ENCODE peak calls at places on chromosomes 11 and 22, in seven cellular contexts. O, U, Z, Y, P, C and K are unnamed samples.

GRCh38 chr11:93784935-93785360 is 866 bp downstream of the MED17 start:
- DNase-seq in Y (no peak), P (peak; percentile 4), O (no peak), Z (no peak), U (no peak), C (peak; percentile 17), K (no peak)

GRCh38 chr22:42399315-42400271 is 32.6 kb downstream of the NFAM1 start:
- DNase-seq in Y (no peak), C (peak; percentile 50), O (no peak), Z (peak; percentile 40), U (no peak), P (no peak), K (peak; percentile 62)

GRCh38 chr22:42179616-42180015 is 49.0 kb upstream of the CYP2D6 start:
- DNase-seq in Y (peak; percentile 39), U (peak; percentile 66), Z (no peak), O (no peak), P (peak; percentile 87), C (peak; percentile 56), K (no peak)

GRCh38 chr11:4991066-4991465 is 3.6 kb upstream of the OR51L1 start:
- DNase-seq in P (no peak), U (no peak), Z (no peak), O (no peak), Y (no peak), C (peak; percentile 56), K (no peak)

GRCh38 chr22:19875531-19876313 is 21.0 kb upstream of the GNB1L start:
- DNase-seq in O (peak; percentile 22), P (no peak), Z (peak; percentile 40), C (peak; percentile 34), U (no peak), Y (no peak), K (no peak)

GRCh38 chr22:24806663-24807001 is 621 bp downstream of the SGSM1 start:
- DNase-seq in Z (no peak), P (no peak), Y (no peak), U (no peak), C (no peak), O (no peak), K (no peak)

GRCh38 chr22:24205438-24206189 is 24.3 kb downstream of the SUSD2 start:
- DNase-seq in U (no peak), C (no peak), Y (peak; percentile 29), Z (no peak), P (no peak), O (no peak), K (no peak)

GRCh38 chr11:16895306-16895705 is 118.9 kb downstream of the PLEKHA7 start:
- DNase-seq in Y (peak; percentile 52), Z (no peak), P (no peak), O (no peak), U (no peak), C (no peak), K (no peak)

GRCh38 chr11:95042239-95042638 is 7.0 kb upstream of the KDM4F start:
- DNase-seq in Y (no peak), Z (no peak), O (no peak), P (no peak), C (no peak), U (no peak), K (no peak)

GRCh38 chr22:41579997-41580355 is 9.7 kb downstream of the PMM1 start:
- DNase-seq in Y (no peak), U (no peak), O (no peak), C (no peak), Z (peak; percentile 36), P (no peak), K (no peak)

GRCh38 chr11:36091256-36091811 is 147.5 kb downstream of the LDLRAD3 start:
- DNase-seq in C (peak; percentile 92), P (peak; percentile 86), Y (peak; percentile 9), U (peak; percentile 63), O (no peak), Z (no peak), K (peak; percentile 21)

GRCh38 chr22:46090631-46091201 is 59.6 kb upstream of the PPARA start:
- DNase-seq in U (peak; percentile 84), Z (peak; percentile 39), Y (peak; percentile 86), C (no peak), O (no peak), P (no peak), K (no peak)

GRCh38 chr11:113884361-113884836 is 9.0 kb upstream of the USP28 start:
- DNase-seq in Y (no peak), O (peak; percentile 85), P (peak; percentile 35), U (no peak), Z (no peak), C (peak; percentile 61), K (no peak)

GRCh38 chr22:47193606-47194316 is 431.3 kb downstream of the TBC1D22A start:
- DNase-seq in O (no peak), P (no peak), Z (peak; percentile 29), U (no peak), Y (no peak), C (no peak), K (no peak)

GRCh38 chr22:49009359-49010063 is 818.2 kb downstream of the BRD1 start:
- DNase-seq in Y (no peak), C (no peak), O (no peak), Z (no peak), P (no peak), U (no peak), K (no peak)

GRCh38 chr22:19909350-19910179 is 32.0 kb upstream of the COMT start:
- DNase-seq in C (peak; percentile 86), Z (peak; percentile 90), U (peak; percentile 21), P (peak; percentile 77), Y (peak; percentile 47), O (peak; percentile 80), K (peak; percentile 9)

GRCh38 chr11:76361773-76362172 is 19.2 kb downstream of the THAP12 start:
- DNase-seq in O (no peak), C (no peak), Z (no peak), U (no peak), Y (no peak), P (no peak), K (no peak)

GRCh38 chr11:18329196-18329870 is 7.0 kb downstream of the GTF2H1 start:
- DNase-seq in U (no peak), O (no peak), P (no peak), C (no peak), Z (no peak), Y (peak; percentile 77), K (no peak)

DNA sequence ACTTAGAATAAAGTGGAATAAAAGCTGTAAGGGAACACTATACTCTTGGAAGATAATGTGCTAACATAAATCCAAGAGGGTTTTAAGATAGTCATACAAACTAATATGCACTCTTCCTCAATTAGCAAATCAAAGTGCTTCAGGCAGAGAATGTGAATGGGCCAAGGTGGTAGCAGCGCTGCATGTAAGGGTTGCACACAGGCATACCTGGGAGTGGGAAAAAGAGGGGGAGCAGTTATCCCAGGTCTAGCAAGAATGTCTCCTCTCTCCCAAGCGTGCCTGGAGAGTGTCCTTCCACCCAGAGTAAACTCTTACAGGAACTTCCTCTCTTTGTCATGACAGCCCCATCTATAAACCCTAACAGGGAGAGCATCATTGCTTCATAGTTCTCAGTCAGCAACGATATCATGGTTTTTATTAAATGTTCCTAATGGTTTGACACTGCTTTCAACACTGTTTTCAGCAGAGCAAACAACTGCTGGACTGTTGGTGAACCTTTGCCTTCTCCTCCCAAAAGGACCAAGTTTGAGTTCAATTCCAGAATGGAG is 61.6 kb downstream of the SYTL2 start:
- DNase-seq in Y (no peak), C (no peak), U (no peak), P (no peak), Z (no peak), O (no peak), K (no peak)
- H3K4me3 ChIP-seq in Y (no peak overlapping the region), C (no peak overlapping the region), U (no peak overlapping the region), P (no peak overlapping the region), Z (no peak overlapping the region), O (no peak overlapping the region), K (no peak overlapping the region)

GRCh38 chr11:46669606-46670243 is 30.7 kb downstream of the ARHGAP1 start:
- DNase-seq in Y (no peak), Z (no peak), U (no peak), O (no peak), C (peak; percentile 56), P (no peak), K (peak; percentile 19)
- TF ChIP-seq CTCF in Y (peak; percentile 60), Z (no peak), U (peak; percentile 23), O (peak; percentile 23), C (peak; percentile 35), P (no peak), K (peak; percentile 46)

DNA sequence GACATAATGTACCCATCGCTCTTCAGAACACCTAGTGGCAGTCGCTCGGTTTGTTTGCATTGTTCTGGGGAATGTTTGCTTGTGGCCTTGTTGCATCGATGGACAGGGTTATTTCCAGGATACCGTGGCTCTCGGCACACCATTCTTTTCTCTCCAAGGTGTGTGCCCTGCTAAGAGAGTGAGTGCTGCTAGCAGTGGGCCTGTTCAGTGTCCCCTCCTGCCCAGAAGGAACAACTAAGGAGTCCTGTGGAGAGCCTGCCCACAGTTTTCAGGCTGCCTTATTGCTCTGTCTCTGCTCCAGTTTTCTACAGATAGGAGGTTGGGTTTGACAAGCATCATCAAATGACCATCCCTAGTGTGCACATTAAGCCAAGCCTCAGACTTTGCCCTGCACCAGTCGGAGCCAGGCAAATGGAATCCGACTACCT is 1.4 kb downstream of the CRY2 start:
- DNase-seq in U (no peak), C (no peak), O (no peak), P (no peak), Z (no peak), Y (no peak), K (no peak)
- H3K4me3 ChIP-seq in U (peak overlapping the region; percentile 99), C (peak overlapping the region; percentile 91), O (peak overlapping the region; percentile 80), P (peak overlapping the region; percentile 95), Z (peak overlapping the region; percentile 87), Y (peak overlapping the region; percentile 76), K (no peak overlapping the region)

GRCh38 chr11:66268953-66269906 is 791 bp downstream of the RAB1B start:
- DNase-seq in Z (no peak), O (peak; percentile 55), C (peak; percentile 46), P (peak; percentile 25), Y (no peak), U (no peak), K (no peak)
- TF ChIP-seq CTCF in Z (peak; percentile 9), O (no peak), C (peak; percentile 45), P (peak; percentile 24), Y (peak; percentile 18), U (peak; percentile 28), K (peak; percentile 37)

GRCh38 chr11:3710485-3711259 is 39.5 kb upstream of the CHRNA10 start:
- DNase-seq in Y (no peak), C (peak; percentile 84), P (peak; percentile 22), O (no peak), Z (no peak), U (no peak), K (no peak)
- H3K4me3 ChIP-seq in Y (no peak overlapping the region), C (no peak overlapping the region), P (no peak overlapping the region), O (no peak overlapping the region), Z (no peak overlapping the region), U (no peak overlapping the region), K (no peak overlapping the region)

DNA sequence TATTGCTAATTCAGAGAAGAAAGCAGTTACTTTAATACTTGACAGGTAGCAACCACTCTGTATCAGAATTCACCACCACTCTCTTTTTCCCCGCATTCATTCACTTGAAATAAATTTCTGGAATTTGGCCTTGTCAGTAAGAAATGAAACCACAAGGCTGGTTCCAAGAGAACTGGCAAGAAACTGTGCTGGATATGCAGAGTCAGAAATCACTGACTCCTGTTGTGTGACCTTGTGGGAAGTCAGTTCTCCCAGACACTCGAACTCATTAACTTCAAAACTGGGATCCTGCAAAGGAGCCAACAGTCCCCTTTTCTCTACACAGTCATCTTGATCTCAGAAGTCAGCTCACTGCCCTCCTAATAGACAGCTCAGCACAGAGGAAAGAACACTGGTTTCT is 142.7 kb downstream of the LRRC4C start:
- DNase-seq in O (no peak), P (no peak), Z (no peak), C (peak; percentile 72), U (no peak), Y (no peak), K (peak; percentile 51)
- TF ChIP-seq CTCF in O (no peak), P (no peak), Z (no peak), C (no peak), U (no peak), Y (no peak), K (no peak)